ENCODE peak calls at places on chromosomes 2 and 18, in nine cellular contexts. One of them, this sample, is unnamed.

GRCh38 chr2:147045113-147045512 is 799.7 kb upstream of the ACVR2A start:
- DNase-seq in AG04450: no peak
- DNase-seq in right atrium auricular region: peak
- DNase-seq in AG04449: no peak
- DNase-seq in sigmoid colon: no peak
- DNase-seq in transverse colon: peak
- DNase-seq in NB4: peak
- DNase-seq in CD8-positive, alpha-beta T cell: no peak
- DNase-seq in brain microvascular endothelial cell: peak
- DNase-seq in this sample: peak

GRCh38 chr18:70981400-70982140 is 692.7 kb downstream of the SOCS6 start:
- DNase-seq in AG04450: no peak
- DNase-seq in right atrium auricular region: no peak
- DNase-seq in AG04449: no peak
- DNase-seq in sigmoid colon: no peak
- DNase-seq in transverse colon: no peak
- DNase-seq in NB4: no peak
- DNase-seq in CD8-positive, alpha-beta T cell: no peak
- DNase-seq in brain microvascular endothelial cell: no peak
- DNase-seq in this sample: peak

GRCh38 chr2:44615950-44616518 is 254.3 kb downstream of the CAMKMT start:
- DNase-seq in AG04450: no peak
- DNase-seq in right atrium auricular region: no peak
- DNase-seq in AG04449: no peak
- DNase-seq in sigmoid colon: no peak
- DNase-seq in transverse colon: no peak
- DNase-seq in NB4: no peak
- DNase-seq in CD8-positive, alpha-beta T cell: no peak
- DNase-seq in brain microvascular endothelial cell: no peak
- DNase-seq in this sample: no peak

GRCh38 chr18:6835345-6835744 is 105.8 kb downstream of the ARHGAP28 start:
- DNase-seq in AG04450: peak
- DNase-seq in right atrium auricular region: no peak
- DNase-seq in AG04449: no peak
- DNase-seq in sigmoid colon: no peak
- DNase-seq in transverse colon: no peak
- DNase-seq in NB4: no peak
- DNase-seq in CD8-positive, alpha-beta T cell: no peak
- DNase-seq in brain microvascular endothelial cell: no peak
- DNase-seq in this sample: no peak

GRCh38 chr2:218074031-218074430 is 5.0 kb downstream of the RUFY4 start:
- DNase-seq in AG04450: no peak
- DNase-seq in right atrium auricular region: peak
- DNase-seq in AG04449: no peak
- DNase-seq in sigmoid colon: no peak
- DNase-seq in transverse colon: peak
- DNase-seq in NB4: peak
- DNase-seq in CD8-positive, alpha-beta T cell: no peak
- DNase-seq in brain microvascular endothelial cell: peak
- DNase-seq in this sample: peak

GRCh38 chr2:223692227-223692947 is 90.2 kb upstream of the SCG2 start:
- DNase-seq in AG04450: no peak
- DNase-seq in right atrium auricular region: no peak
- DNase-seq in AG04449: no peak
- DNase-seq in sigmoid colon: no peak
- DNase-seq in transverse colon: peak
- DNase-seq in NB4: peak
- DNase-seq in CD8-positive, alpha-beta T cell: no peak
- DNase-seq in brain microvascular endothelial cell: peak
- DNase-seq in this sample: peak

GRCh38 chr2:173590278-173590811 is 235.7 kb downstream of the CDCA7 start:
- DNase-seq in AG04450: peak
- DNase-seq in right atrium auricular region: peak
- DNase-seq in AG04449: peak
- DNase-seq in sigmoid colon: no peak
- DNase-seq in transverse colon: no peak
- DNase-seq in NB4: no peak
- DNase-seq in CD8-positive, alpha-beta T cell: no peak
- DNase-seq in brain microvascular endothelial cell: peak
- DNase-seq in this sample: peak

GRCh38 chr2:234026111-234026510 is 24.4 kb upstream of the SPP2 start:
- DNase-seq in AG04450: no peak
- DNase-seq in right atrium auricular region: no peak
- DNase-seq in AG04449: no peak
- DNase-seq in sigmoid colon: no peak
- DNase-seq in transverse colon: no peak
- DNase-seq in NB4: no peak
- DNase-seq in CD8-positive, alpha-beta T cell: no peak
- DNase-seq in brain microvascular endothelial cell: peak
- DNase-seq in this sample: no peak

GRCh38 chr2:41698787-41699422 is 348.9 kb upstream of the PKDCC start:
- DNase-seq in AG04450: no peak
- DNase-seq in right atrium auricular region: no peak
- DNase-seq in AG04449: no peak
- DNase-seq in sigmoid colon: peak
- DNase-seq in transverse colon: peak
- DNase-seq in NB4: peak
- DNase-seq in CD8-positive, alpha-beta T cell: no peak
- DNase-seq in brain microvascular endothelial cell: no peak
- DNase-seq in this sample: peak

GRCh38 chr2:24981742-24982141 is 10.0 kb upstream of the DNAJC27 start:
- DNase-seq in AG04450: no peak
- DNase-seq in right atrium auricular region: no peak
- DNase-seq in AG04449: no peak
- DNase-seq in sigmoid colon: no peak
- DNase-seq in transverse colon: no peak
- DNase-seq in NB4: no peak
- DNase-seq in CD8-positive, alpha-beta T cell: no peak
- DNase-seq in brain microvascular endothelial cell: no peak
- DNase-seq in this sample: no peak

GRCh38 chr2:217510790-217511291 is 492.0 kb downstream of the TNS1 start:
- DNase-seq in AG04450: peak
- DNase-seq in right atrium auricular region: peak
- DNase-seq in AG04449: no peak
- DNase-seq in sigmoid colon: peak
- DNase-seq in transverse colon: peak
- DNase-seq in NB4: peak
- DNase-seq in CD8-positive, alpha-beta T cell: no peak
- DNase-seq in brain microvascular endothelial cell: peak
- DNase-seq in this sample: peak

GRCh38 chr18:61772293-61772848 is 120.4 kb downstream of the RNF152 start:
- DNase-seq in AG04450: no peak
- DNase-seq in right atrium auricular region: no peak
- DNase-seq in AG04449: no peak
- DNase-seq in sigmoid colon: no peak
- DNase-seq in transverse colon: no peak
- DNase-seq in NB4: no peak
- DNase-seq in CD8-positive, alpha-beta T cell: no peak
- DNase-seq in brain microvascular endothelial cell: no peak
- DNase-seq in this sample: no peak

GRCh38 chr18:4603955-4604354 is 148.8 kb upstream of the DLGAP1 start:
- DNase-seq in AG04450: no peak
- DNase-seq in right atrium auricular region: no peak
- DNase-seq in AG04449: no peak
- DNase-seq in sigmoid colon: no peak
- DNase-seq in transverse colon: no peak
- DNase-seq in NB4: no peak
- DNase-seq in CD8-positive, alpha-beta T cell: no peak
- DNase-seq in brain microvascular endothelial cell: no peak
- DNase-seq in this sample: no peak

GRCh38 chr2:187403568-187404260 is 44.3 kb downstream of the CALCRL start:
- DNase-seq in AG04450: no peak
- DNase-seq in right atrium auricular region: no peak
- DNase-seq in AG04449: no peak
- DNase-seq in sigmoid colon: no peak
- DNase-seq in transverse colon: no peak
- DNase-seq in NB4: no peak
- DNase-seq in CD8-positive, alpha-beta T cell: no peak
- DNase-seq in brain microvascular endothelial cell: peak
- DNase-seq in this sample: peak

GRCh38 chr18:10419420-10420103 is 34.9 kb upstream of the APCDD1 start:
- DNase-seq in AG04450: no peak
- DNase-seq in right atrium auricular region: no peak
- DNase-seq in AG04449: no peak
- DNase-seq in sigmoid colon: no peak
- DNase-seq in transverse colon: no peak
- DNase-seq in NB4: no peak
- DNase-seq in CD8-positive, alpha-beta T cell: no peak
- DNase-seq in brain microvascular endothelial cell: peak
- DNase-seq in this sample: no peak

GRCh38 chr18:22349317-22349898 is 68.3 kb downstream of the CTAGE1 start:
- DNase-seq in AG04450: no peak
- DNase-seq in right atrium auricular region: no peak
- DNase-seq in AG04449: no peak
- DNase-seq in sigmoid colon: no peak
- DNase-seq in transverse colon: no peak
- DNase-seq in NB4: no peak
- DNase-seq in CD8-positive, alpha-beta T cell: no peak
- DNase-seq in brain microvascular endothelial cell: no peak
- DNase-seq in this sample: no peak
- H3K4me3 ChIP-seq in AG04450: no peak
- H3K4me3 ChIP-seq in right atrium auricular region: peak
- H3K4me3 ChIP-seq in AG04449: peak
- H3K4me3 ChIP-seq in sigmoid colon: peak
- H3K4me3 ChIP-seq in transverse colon: peak
- H3K4me3 ChIP-seq in NB4: no peak
- H3K4me3 ChIP-seq in CD8-positive, alpha-beta T cell: peak
- H3K4me3 ChIP-seq in brain microvascular endothelial cell: peak
- H3K4me3 ChIP-seq in this sample: no peak

GRCh38 chr2:239267411-239267941 is 133.3 kb downstream of the HDAC4 start:
- DNase-seq in AG04450: no peak
- DNase-seq in right atrium auricular region: peak
- DNase-seq in AG04449: no peak
- DNase-seq in sigmoid colon: peak
- DNase-seq in transverse colon: peak
- DNase-seq in NB4: peak
- DNase-seq in CD8-positive, alpha-beta T cell: peak
- DNase-seq in brain microvascular endothelial cell: peak
- DNase-seq in this sample: peak

GRCh38 chr2:239268082-239268481 is 132.7 kb downstream of the HDAC4 start:
- DNase-seq in AG04450: no peak
- DNase-seq in right atrium auricular region: no peak
- DNase-seq in AG04449: no peak
- DNase-seq in sigmoid colon: peak
- DNase-seq in transverse colon: peak
- DNase-seq in NB4: no peak
- DNase-seq in CD8-positive, alpha-beta T cell: no peak
- DNase-seq in brain microvascular endothelial cell: no peak
- DNase-seq in this sample: no peak

GRCh38 chr2:239265681-239266435 is 135.0 kb downstream of the HDAC4 start:
- DNase-seq in AG04450: no peak
- DNase-seq in right atrium auricular region: peak
- DNase-seq in AG04449: no peak
- DNase-seq in sigmoid colon: peak
- DNase-seq in transverse colon: no peak
- DNase-seq in NB4: no peak
- DNase-seq in CD8-positive, alpha-beta T cell: no peak
- DNase-seq in brain microvascular endothelial cell: no peak
- DNase-seq in this sample: no peak

GRCh38 chr2:239266436-239266770 is 134.4 kb downstream of the HDAC4 start:
- DNase-seq in AG04450: no peak
- DNase-seq in right atrium auricular region: no peak
- DNase-seq in AG04449: no peak
- DNase-seq in sigmoid colon: no peak
- DNase-seq in transverse colon: no peak
- DNase-seq in NB4: no peak
- DNase-seq in CD8-positive, alpha-beta T cell: no peak
- DNase-seq in brain microvascular endothelial cell: no peak
- DNase-seq in this sample: no peak

DNA sequence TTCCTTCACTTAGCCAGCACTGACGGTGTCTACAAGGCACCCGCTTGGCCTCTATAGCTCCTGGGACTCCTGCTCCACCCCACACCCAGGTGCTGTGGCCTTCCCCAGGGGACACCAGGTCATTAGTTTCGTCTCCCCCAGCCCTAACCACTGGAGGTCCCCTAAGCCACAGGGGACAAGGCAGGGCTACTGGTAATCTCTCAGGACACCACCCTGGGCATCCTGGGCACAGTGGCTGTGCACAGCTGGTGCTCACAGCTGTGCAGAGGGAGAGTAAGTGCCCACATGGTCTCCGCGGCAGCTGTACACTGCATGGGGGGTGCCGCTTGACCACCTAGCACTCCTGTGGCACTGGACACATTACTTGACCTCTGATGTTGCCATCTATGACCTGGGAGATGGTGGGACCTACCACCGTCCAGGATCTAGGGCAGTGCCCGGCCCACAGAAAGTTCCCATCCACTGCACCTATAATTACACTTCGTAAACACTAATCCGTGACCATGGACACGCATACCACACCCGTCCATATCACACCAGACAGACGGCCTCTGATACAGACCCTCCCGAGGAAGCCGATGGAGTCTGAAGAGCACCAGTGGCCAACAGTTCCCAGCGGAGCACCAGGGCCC is 133.9 kb downstream of the HDAC4 start:
- DNase-seq in AG04450: no peak
- DNase-seq in right atrium auricular region: peak
- DNase-seq in AG04449: no peak
- DNase-seq in sigmoid colon: peak
- DNase-seq in transverse colon: peak
- DNase-seq in NB4: peak
- DNase-seq in CD8-positive, alpha-beta T cell: no peak
- DNase-seq in brain microvascular endothelial cell: no peak
- DNase-seq in this sample: no peak
- H3K4me3 ChIP-seq in AG04450: no peak
- H3K4me3 ChIP-seq in right atrium auricular region: peak
- H3K4me3 ChIP-seq in AG04449: no peak
- H3K4me3 ChIP-seq in sigmoid colon: peak
- H3K4me3 ChIP-seq in transverse colon: peak
- H3K4me3 ChIP-seq in NB4: peak
- H3K4me3 ChIP-seq in CD8-positive, alpha-beta T cell: peak
- H3K4me3 ChIP-seq in brain microvascular endothelial cell: no peak
- H3K4me3 ChIP-seq in this sample: peak

GRCh38 chr18:46028536-46028891 is 43.5 kb downstream of the PSTPIP2 start:
- DNase-seq in AG04450: no peak
- DNase-seq in right atrium auricular region: no peak
- DNase-seq in AG04449: no peak
- DNase-seq in sigmoid colon: no peak
- DNase-seq in transverse colon: no peak
- DNase-seq in NB4: no peak
- DNase-seq in CD8-positive, alpha-beta T cell: no peak
- DNase-seq in brain microvascular endothelial cell: no peak
- DNase-seq in this sample: no peak
- H3K4me3 ChIP-seq in AG04450: peak
- H3K4me3 ChIP-seq in right atrium auricular region: peak
- H3K4me3 ChIP-seq in AG04449: peak
- H3K4me3 ChIP-seq in sigmoid colon: peak
- H3K4me3 ChIP-seq in transverse colon: peak
- H3K4me3 ChIP-seq in NB4: no peak
- H3K4me3 ChIP-seq in CD8-positive, alpha-beta T cell: peak
- H3K4me3 ChIP-seq in brain microvascular endothelial cell: peak
- H3K4me3 ChIP-seq in this sample: peak

DNA sequence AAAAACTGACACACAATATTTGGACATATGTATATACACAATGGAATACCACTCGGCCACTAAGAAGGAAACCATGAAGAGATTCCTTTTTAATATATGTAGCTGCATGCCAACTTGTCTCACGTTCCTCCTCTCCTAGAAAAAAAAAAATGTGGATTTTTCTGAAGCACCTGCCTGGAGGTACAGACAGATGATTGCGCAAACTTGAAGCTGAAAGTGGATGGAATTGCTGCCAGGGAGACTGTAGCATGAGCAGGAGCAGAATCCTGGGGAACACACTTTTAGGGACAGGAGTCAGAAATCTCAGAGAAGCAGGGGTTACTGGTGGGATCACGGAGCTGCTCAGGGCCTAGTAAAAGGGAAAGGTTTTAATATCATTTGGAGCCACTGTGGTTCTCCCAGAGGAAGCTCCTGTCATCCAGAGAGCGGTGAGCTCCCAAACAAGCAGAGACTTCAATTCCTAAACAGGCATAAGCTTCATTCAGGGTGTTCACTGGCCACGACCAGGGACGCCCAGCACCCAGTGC is 640 bp upstream of the SPR start:
- DNase-seq in AG04450: no peak
- DNase-seq in right atrium auricular region: no peak
- DNase-seq in AG04449: no peak
- DNase-seq in sigmoid colon: no peak
- DNase-seq in transverse colon: no peak
- DNase-seq in NB4: no peak
- DNase-seq in CD8-positive, alpha-beta T cell: no peak
- DNase-seq in brain microvascular endothelial cell: no peak
- DNase-seq in this sample: no peak
- H3K4me3 ChIP-seq in AG04450: peak
- H3K4me3 ChIP-seq in right atrium auricular region: peak
- H3K4me3 ChIP-seq in AG04449: peak
- H3K4me3 ChIP-seq in sigmoid colon: peak
- H3K4me3 ChIP-seq in transverse colon: peak
- H3K4me3 ChIP-seq in NB4: peak
- H3K4me3 ChIP-seq in CD8-positive, alpha-beta T cell: peak
- H3K4me3 ChIP-seq in brain microvascular endothelial cell: peak
- H3K4me3 ChIP-seq in this sample: peak